ENCODE peak calls at places on chromosomes 16 and 17, in four cellular contexts. G, C, R and U are unnamed samples.

GRCh38 chr16:12611006-12611477 is 192.6 kb downstream of the CPPED1 start:
- DNase-seq in R (no peak), G (no peak), C (no peak), U (no peak)

GRCh38 chr17:47949951-47950350 is 7.7 kb downstream of the PRR15L start:
- DNase-seq in G (peak; percentile 67), C (no peak), R (no peak), U (no peak)

GRCh38 chr16:79485020-79485419 is 115.5 kb downstream of the MAF start:
- DNase-seq in R (no peak), C (no peak), G (no peak), U (no peak)

GRCh38 chr16:54193656-54194007 is 93.0 kb downstream of the IRX3 start:
- DNase-seq in C (no peak), G (peak; percentile 78), R (peak; percentile 82), U (no peak)

GRCh38 chr17:63029520-63029919 is 63.5 kb downstream of the TANC2 start:
- DNase-seq in G (no peak), R (no peak), C (peak; percentile 21), U (no peak)

GRCh38 chr16:68645494-68646388 is 631 bp downstream of the CDH3 start:
- DNase-seq in G (peak; percentile 23), C (no peak), R (no peak), U (no peak)

GRCh38 chr16:57235128-57236092 is 9.6 kb upstream of the ARL2BP start:
- DNase-seq in R (no peak), G (no peak), C (peak; percentile 15), U (no peak)

GRCh38 chr16:76278976-76279375 is 1.8 kb downstream of the CNTNAP4 start:
- DNase-seq in R (no peak), G (no peak), C (no peak), U (no peak)

GRCh38 chr17:38510424-38511125 is 82.3 kb downstream of the ARHGAP23 start:
- DNase-seq in G (no peak), R (no peak), C (no peak), U (no peak)

GRCh38 chr16:10502766-10503165 is 77.6 kb downstream of the EMP2 start:
- DNase-seq in R (no peak), G (no peak), C (no peak), U (no peak)

GRCh38 chr17:78832541-78832810 is 8.1 kb downstream of the USP36 start:
- DNase-seq in G (no peak), R (no peak), C (no peak), U (no peak)

GRCh38 chr17:10652984-10653680 is 4.0 kb downstream of the MYH3 start:
- DNase-seq in R (no peak), C (no peak), G (no peak), U (no peak)

GRCh38 chr16:81601008-81601428 is 156.4 kb downstream of the CMIP start:
- DNase-seq in C (no peak), G (no peak), R (no peak), U (no peak)

GRCh38 chr16:27234603-27235002 is 31.3 kb downstream of the KDM8 start:
- DNase-seq in G (no peak), C (no peak), R (no peak), U (no peak)

GRCh38 chr16:23504076-23504452 is 6.2 kb downstream of the GGA2 start:
- DNase-seq in G (no peak), C (no peak), R (no peak), U (peak; percentile 14)

GRCh38 chr17:28925912-28926365 is 23.1 kb upstream of the DHRS13 start:
- DNase-seq in C (no peak), R (no peak), G (no peak), U (peak; percentile 69)

GRCh38 chr17:28494445-28495188 is 11.5 kb upstream of the FOXN1 start:
- DNase-seq in C (peak; percentile 13), G (peak; percentile 84), R (peak; percentile 82), U (no peak)

GRCh38 chr17:33523577-33523981 is 230.5 kb upstream of the ASIC2 start:
- DNase-seq in G (peak; percentile 20), C (no peak), R (no peak), U (no peak)

GRCh38 chr17:44203731-44204452 is 4.2 kb upstream of the ATXN7L3 start:
- DNase-seq in G (no peak), R (no peak), C (no peak), U (no peak)

GRCh38 chr16:71972356-71972755 is 27.8 kb downstream of the PKD1L3 start:
- DNase-seq in C (no peak), R (no peak), G (no peak), U (no peak)

GRCh38 chr17:45370949-45371413 is 54.2 kb upstream of the MAP3K14 start:
- DNase-seq in R (peak; percentile 19), C (no peak), G (no peak), U (no peak)

GRCh38 chr16:12252616-12253015 is 276.1 kb downstream of the SNX29 start:
- DNase-seq in R (no peak), C (no peak), G (no peak), U (no peak)

DNA sequence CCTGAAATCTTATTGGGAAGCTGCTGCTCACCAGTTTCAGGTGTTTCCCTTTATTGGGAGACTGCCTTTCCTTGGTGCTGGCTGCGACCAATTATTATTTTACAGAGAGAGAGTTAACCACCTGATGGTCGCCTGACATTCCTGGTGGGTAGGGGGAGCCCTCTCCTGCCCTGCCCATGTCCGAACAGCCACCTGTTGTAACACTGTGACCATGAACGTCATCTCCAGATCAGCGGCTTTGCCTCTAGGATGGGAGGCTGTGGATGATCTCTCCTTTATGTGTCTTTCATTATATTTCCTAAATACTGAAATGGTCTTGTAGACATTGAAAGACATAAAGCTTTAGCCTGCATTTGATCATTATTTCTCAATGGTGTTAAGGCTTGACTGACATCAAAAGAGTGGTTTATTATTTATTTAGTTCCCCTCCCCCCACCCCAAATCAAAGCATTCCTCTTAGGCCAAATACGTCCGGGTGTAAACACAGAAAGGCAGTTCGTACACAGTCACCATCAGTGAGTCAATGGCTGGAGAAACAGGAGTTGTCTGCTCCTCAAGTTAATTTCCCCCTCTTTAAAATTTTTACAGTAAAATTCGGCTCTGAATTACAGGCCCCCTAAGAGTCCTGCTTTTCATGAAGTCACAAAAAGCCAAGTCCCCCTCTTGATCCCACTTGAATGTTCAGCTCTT is 57.8 kb upstream of the CACNG5 start:
- DNase-seq in R (no peak), G (no peak), C (no peak), U (no peak)
- H3K4me3 ChIP-seq in R (no peak overlapping the region), G (no peak overlapping the region), C (no peak overlapping the region), U (no peak overlapping the region)

GRCh38 chr16:31458073-31458834 is 1.0 kb upstream of the ARMC5 start:
- DNase-seq in G (peak; percentile 67), R (peak; percentile 67), C (no peak), U (no peak)
- TF ChIP-seq CTCF in G (no peak), R (peak; percentile 20), C (peak; percentile 26), U (no peak)

GRCh38 chr16:84303023-84303422 is 8.3 kb downstream of the WFDC1 start:
- DNase-seq in G (no peak), C (peak; percentile 50), R (peak; percentile 45), U (peak; percentile 83)
- H3K27me3 ChIP-seq in G (no peaks in the 10 kb centered on the region), C (peaks cover 8% of the 10 kb centered on the region), R (no peaks in the 10 kb centered on the region), U (no peaks in the 10 kb centered on the region)

GRCh38 chr17:8292639-8293395 is 2.4 kb downstream of the SLC25A35 start:
- DNase-seq in G (no peak), C (no peak), R (no peak), U (no peak)

GRCh38 chr17:8289103-8289397 is 580 bp downstream of the RANGRF start:
- DNase-seq in R (no peak), C (no peak), G (no peak), U (no peak)

GRCh38 chr17:8287651-8288335 is 677 bp upstream of the RANGRF start:
- DNase-seq in G (peak; percentile 72), R (no peak), C (no peak), U (no peak)

GRCh38 chr17:8288336-8289102 is at the start of gene RANGRF:
- DNase-seq in C (no peak), G (peak; percentile 95), R (peak; percentile 93), U (no peak)

GRCh38 chr17:8290043-8290442 is 1.6 kb downstream of the RANGRF start:
- DNase-seq in G (no peak), R (no peak), C (no peak), U (no peak)
- H3K4me3 ChIP-seq in G (no peak overlapping the region), R (no peak overlapping the region), C (peak overlapping the region; percentile 7), U (no peak overlapping the region)

GRCh38 chr17:61157246-61157887 is 242.3 kb upstream of the TBX2 start:
- DNase-seq in G (no peak), R (peak; percentile 38), C (no peak), U (no peak)
- TF ChIP-seq CTCF in G (no peak), R (no peak), C (no peak), U (peak; percentile 32)

GRCh38 chr16:85428168-85428898 is 184.8 kb upstream of the GSE1 start:
- DNase-seq in G (peak; percentile 56), R (no peak), C (no peak), U (no peak)
- H3K27me3 ChIP-seq in G (no peaks in the 10 kb centered on the region), R (no peaks in the 10 kb centered on the region), C (no peaks in the 10 kb centered on the region), U (no peaks in the 10 kb centered on the region)

GRCh38 chr17:1031711-1032110 is 34.8 kb downstream of the TIMM22 start:
- DNase-seq in C (no peak), G (peak; percentile 42), R (peak; percentile 69), U (no peak)
- H3K4me3 ChIP-seq in C (peak overlapping the region; percentile 41), G (peak overlapping the region; percentile 9), R (no peak overlapping the region), U (no peak overlapping the region)

DNA sequence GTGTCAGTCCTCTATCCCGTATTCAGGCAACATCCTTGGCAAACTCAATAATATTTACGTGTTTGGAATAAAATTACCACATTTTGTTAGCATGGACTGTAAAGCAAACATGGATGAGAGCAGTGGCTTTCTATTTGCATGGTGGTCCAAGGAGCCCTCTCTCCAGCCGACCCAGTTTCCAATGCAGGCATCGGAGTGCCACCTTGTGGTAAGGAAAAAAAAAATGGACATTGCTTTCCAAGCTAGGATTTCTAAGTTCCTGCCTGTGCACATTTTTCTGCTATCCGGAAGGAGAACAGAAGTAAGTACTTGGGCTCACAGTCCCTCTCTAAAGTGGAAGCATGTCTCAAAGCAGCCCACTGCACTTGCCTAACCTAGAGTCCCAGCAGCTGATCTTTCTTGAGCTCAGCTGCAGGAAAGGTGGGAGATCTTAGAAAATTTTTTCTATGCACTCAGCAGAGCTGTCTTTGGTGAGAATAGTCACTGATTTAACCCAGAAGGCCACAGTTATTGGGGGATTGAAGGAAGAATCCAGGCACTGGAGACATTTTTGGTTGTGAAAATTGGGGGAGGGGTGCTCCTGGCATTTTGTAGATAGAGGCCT is 46.0 kb upstream of the ERCC4 start:
- DNase-seq in G (no peak), R (no peak), C (no peak), U (no peak)
- TF ChIP-seq CTCF in G (no peak), R (peak; percentile 15), C (peak; percentile 32), U (peak; percentile 43)